ENCODE peak calls at places on chromosomes 1 and 21, in four cellular contexts. One of them, this sample, is unnamed.

GRCh38 chr1:52751589-52752306 is 25.5 kb downstream of the ZYG11B start:
- DNase-seq in AG09309: no peak
- DNase-seq in heart right ventricle: no peak
- DNase-seq in astrocyte of the spinal cord: peak
- DNase-seq in this sample: no peak

GRCh38 chr1:234532511-234532922 is 53.5 kb upstream of the TARBP1 start:
- DNase-seq in AG09309: no peak
- DNase-seq in heart right ventricle: no peak
- DNase-seq in astrocyte of the spinal cord: no peak
- DNase-seq in this sample: no peak

GRCh38 chr1:58934711-58935110 is 150.9 kb upstream of the JUN start:
- DNase-seq in AG09309: no peak
- DNase-seq in heart right ventricle: no peak
- DNase-seq in astrocyte of the spinal cord: peak
- DNase-seq in this sample: no peak

GRCh38 chr1:234125283-234125682 is 220.8 kb downstream of the SLC35F3 start:
- DNase-seq in AG09309: no peak
- DNase-seq in heart right ventricle: no peak
- DNase-seq in astrocyte of the spinal cord: peak
- DNase-seq in this sample: no peak

GRCh38 chr1:53639996-53640695 is 98.8 kb downstream of the GLIS1 start:
- DNase-seq in AG09309: no peak
- DNase-seq in heart right ventricle: no peak
- DNase-seq in astrocyte of the spinal cord: no peak
- DNase-seq in this sample: no peak

GRCh38 chr1:81023187-81023724 is 777.5 kb upstream of the ADGRL2 start:
- DNase-seq in AG09309: no peak
- DNase-seq in heart right ventricle: no peak
- DNase-seq in astrocyte of the spinal cord: no peak
- DNase-seq in this sample: no peak

GRCh38 chr1:109373051-109373593 is 24.6 kb downstream of the SORT1 start:
- DNase-seq in AG09309: no peak
- DNase-seq in heart right ventricle: no peak
- DNase-seq in astrocyte of the spinal cord: no peak
- DNase-seq in this sample: no peak

GRCh38 chr1:62588000-62588399 is 9.3 kb upstream of the ANGPTL3 start:
- DNase-seq in AG09309: no peak
- DNase-seq in heart right ventricle: no peak
- DNase-seq in astrocyte of the spinal cord: peak
- DNase-seq in this sample: no peak

GRCh38 chr1:175072131-175072941 is 4.7 kb downstream of the TNN start:
- DNase-seq in AG09309: peak
- DNase-seq in heart right ventricle: no peak
- DNase-seq in astrocyte of the spinal cord: peak
- DNase-seq in this sample: peak

GRCh38 chr1:241972703-241973375 is 15.3 kb downstream of the BECN2 start:
- DNase-seq in AG09309: no peak
- DNase-seq in heart right ventricle: no peak
- DNase-seq in astrocyte of the spinal cord: peak
- DNase-seq in this sample: peak

DNA sequence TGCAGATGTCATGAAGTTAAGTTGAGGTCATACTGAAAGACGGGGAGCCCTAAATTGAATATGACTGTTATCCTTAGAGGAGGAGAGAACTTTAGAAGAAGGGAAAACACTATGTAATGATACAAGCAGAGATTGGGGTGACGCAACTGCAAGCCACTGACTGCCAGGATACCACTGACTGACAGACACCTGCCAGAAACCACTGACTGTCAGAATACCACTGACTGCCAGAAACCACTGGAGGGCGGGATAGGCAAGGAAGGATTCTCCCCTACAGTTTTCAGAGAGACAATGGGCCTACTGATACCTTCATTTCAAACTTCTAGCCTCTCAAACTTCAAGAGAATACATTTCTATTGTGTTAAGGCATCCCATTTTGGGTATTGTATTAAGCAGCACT is 388.7 kb downstream of the USH2A start:
- DNase-seq in AG09309: no peak
- DNase-seq in heart right ventricle: no peak
- DNase-seq in astrocyte of the spinal cord: no peak
- DNase-seq in this sample: no peak
- TF ChIP-seq CTCF in AG09309: no peak
- TF ChIP-seq CTCF in heart right ventricle: no peak
- TF ChIP-seq CTCF in astrocyte of the spinal cord: no peak
- TF ChIP-seq CTCF in this sample: no peak

GRCh38 chr1:205601209-205601608 is 30.6 kb downstream of the ELK4 start:
- DNase-seq in AG09309: no peak
- DNase-seq in heart right ventricle: no peak
- DNase-seq in astrocyte of the spinal cord: no peak
- DNase-seq in this sample: no peak

GRCh38 chr1:205597691-205598314 is 34.0 kb downstream of the ELK4 start:
- DNase-seq in AG09309: no peak
- DNase-seq in heart right ventricle: peak
- DNase-seq in astrocyte of the spinal cord: no peak
- DNase-seq in this sample: no peak

GRCh38 chr1:205600085-205600484 is 31.7 kb downstream of the ELK4 start:
- DNase-seq in AG09309: no peak
- DNase-seq in heart right ventricle: no peak
- DNase-seq in astrocyte of the spinal cord: peak
- DNase-seq in this sample: no peak

GRCh38 chr1:205599667-205600042 is 32.2 kb downstream of the ELK4 start:
- DNase-seq in AG09309: no peak
- DNase-seq in heart right ventricle: no peak
- DNase-seq in astrocyte of the spinal cord: no peak
- DNase-seq in this sample: no peak

DNA sequence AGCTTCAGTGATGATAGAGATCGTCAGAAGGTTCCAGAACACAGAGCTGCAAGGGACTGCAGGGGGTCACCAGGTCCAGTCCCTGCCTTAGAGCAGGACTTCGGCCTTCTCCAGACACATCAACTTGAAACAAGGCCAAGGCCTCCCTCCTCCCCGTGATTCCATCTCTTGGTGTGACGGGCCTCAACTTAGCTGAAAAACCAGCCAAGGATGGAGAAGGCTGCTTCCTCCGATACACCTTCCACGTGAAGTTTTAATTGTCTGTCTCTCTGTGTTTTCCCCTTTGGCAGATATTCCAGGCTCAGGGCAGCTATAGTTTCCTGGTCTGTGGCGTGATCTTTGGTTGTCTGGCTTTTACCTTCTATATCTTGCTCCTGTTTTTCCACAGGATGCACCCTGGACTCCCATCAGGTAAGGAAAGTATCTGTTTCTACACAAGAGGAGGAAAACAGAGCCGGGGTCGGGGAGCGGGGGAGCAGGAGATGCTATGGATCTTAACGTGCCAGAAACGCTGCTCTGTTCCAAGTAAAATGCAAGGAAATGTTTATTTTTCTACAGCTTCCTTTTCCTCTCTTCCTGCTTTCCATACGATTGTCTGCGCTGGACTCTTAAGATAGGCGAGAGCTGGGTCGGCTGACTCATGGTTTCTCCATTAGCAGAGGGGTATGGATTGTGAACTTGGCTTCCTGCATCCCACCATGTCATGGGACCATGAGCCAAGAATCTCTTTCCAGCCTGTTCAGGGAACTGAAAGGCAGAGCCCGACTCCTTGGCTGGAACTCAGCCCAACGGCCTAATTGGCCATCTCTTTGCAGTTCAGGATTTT is 32.8 kb downstream of the ELK4 start:
- DNase-seq in AG09309: peak
- DNase-seq in heart right ventricle: peak
- DNase-seq in astrocyte of the spinal cord: peak
- DNase-seq in this sample: peak
- H3K4me3 ChIP-seq in AG09309: no peak
- H3K4me3 ChIP-seq in heart right ventricle: no peak
- H3K4me3 ChIP-seq in astrocyte of the spinal cord: no peak
- H3K4me3 ChIP-seq in this sample: no peak

GRCh38 chr1:247147781-247148180 is 24.0 kb downstream of the ZNF124 start:
- DNase-seq in AG09309: no peak
- DNase-seq in heart right ventricle: no peak
- DNase-seq in astrocyte of the spinal cord: no peak
- DNase-seq in this sample: no peak

GRCh38 chr1:247145279-247145678 is 26.5 kb downstream of the ZNF124 start:
- DNase-seq in AG09309: no peak
- DNase-seq in heart right ventricle: no peak
- DNase-seq in astrocyte of the spinal cord: no peak
- DNase-seq in this sample: no peak

DNA sequence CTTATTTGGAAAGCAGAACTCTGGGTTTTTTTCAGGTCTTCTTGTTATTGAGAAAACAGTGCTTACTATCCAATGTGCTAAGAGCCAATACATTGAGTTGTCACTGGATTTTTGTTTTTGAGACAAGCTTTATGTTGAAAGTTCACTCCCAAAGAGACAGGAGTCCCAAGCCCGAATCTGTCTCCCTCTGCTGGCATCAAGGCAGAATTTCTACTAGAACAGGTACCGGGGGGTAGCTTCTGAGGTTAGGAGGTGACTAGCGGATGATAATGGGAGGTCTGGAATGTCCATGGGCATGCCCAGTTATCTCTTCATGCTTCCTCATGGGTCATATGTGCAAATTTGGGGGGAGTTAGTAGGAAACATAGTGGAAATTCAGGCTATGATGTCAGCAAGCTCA is 25.1 kb downstream of the ZNF124 start:
- DNase-seq in AG09309: no peak
- DNase-seq in heart right ventricle: no peak
- DNase-seq in astrocyte of the spinal cord: no peak
- DNase-seq in this sample: no peak
- TF ChIP-seq CTCF in AG09309: no peak
- TF ChIP-seq CTCF in heart right ventricle: no peak
- TF ChIP-seq CTCF in astrocyte of the spinal cord: no peak
- TF ChIP-seq CTCF in this sample: peak

GRCh38 chr1:227901906-227902640 is 45.7 kb downstream of the WNT9A start:
- DNase-seq in AG09309: no peak
- DNase-seq in heart right ventricle: peak
- DNase-seq in astrocyte of the spinal cord: peak
- DNase-seq in this sample: no peak
- H3K4me3 ChIP-seq in AG09309: no peak
- H3K4me3 ChIP-seq in heart right ventricle: no peak
- H3K4me3 ChIP-seq in astrocyte of the spinal cord: no peak
- H3K4me3 ChIP-seq in this sample: no peak

DNA sequence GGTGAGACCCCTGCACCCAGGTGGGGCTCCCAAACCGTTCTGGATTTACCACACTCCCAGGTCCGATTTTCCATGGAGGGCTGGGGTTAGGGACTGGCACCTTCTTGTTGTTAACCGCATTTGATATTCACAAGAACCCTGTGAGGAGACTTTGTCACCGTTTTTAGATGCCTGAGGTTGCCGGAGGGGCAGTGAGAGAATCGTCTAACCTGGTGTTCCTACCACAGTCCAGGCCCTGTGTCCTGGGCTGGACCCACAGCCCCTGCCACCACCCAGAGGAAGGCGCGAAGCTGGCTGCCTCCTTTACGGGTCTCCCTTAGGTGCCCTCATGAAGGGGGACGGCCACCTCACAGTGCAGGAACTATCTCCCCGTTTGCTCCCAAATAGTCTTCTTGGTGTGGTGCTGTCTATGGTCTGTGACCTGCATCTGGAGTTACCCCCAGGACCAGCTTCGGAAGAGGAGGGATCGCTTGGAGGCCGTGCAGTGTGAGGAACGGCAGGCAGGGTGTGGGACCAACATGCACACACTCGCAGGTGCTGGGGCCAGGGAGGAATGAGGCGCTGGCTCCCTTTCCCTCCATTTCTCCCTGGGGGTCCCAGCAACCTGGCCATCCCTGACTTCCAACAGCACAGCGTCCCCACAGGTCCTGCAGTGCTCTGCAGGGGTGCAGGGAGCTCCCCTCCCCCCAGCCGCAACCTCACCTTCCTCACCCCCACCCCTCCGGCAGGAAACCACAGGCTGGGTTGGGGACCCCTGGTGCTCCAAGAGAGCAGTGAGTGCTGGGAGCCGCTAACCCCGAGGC is 7.0 kb downstream of the SIM2 start:
- DNase-seq in AG09309: no peak
- DNase-seq in heart right ventricle: no peak
- DNase-seq in astrocyte of the spinal cord: no peak
- DNase-seq in this sample: no peak
- TF ChIP-seq CTCF in AG09309: peak
- TF ChIP-seq CTCF in heart right ventricle: no peak
- TF ChIP-seq CTCF in astrocyte of the spinal cord: peak
- TF ChIP-seq CTCF in this sample: no peak

GRCh38 chr21:35254752-35255138 is 205.6 kb upstream of the RUNX1 start:
- DNase-seq in AG09309: no peak
- DNase-seq in heart right ventricle: no peak
- DNase-seq in astrocyte of the spinal cord: no peak
- DNase-seq in this sample: no peak

GRCh38 chr21:35256468-35256988 is 207.4 kb upstream of the RUNX1 start:
- DNase-seq in AG09309: peak
- DNase-seq in heart right ventricle: peak
- DNase-seq in astrocyte of the spinal cord: peak
- DNase-seq in this sample: peak

GRCh38 chr21:35258521-35258920 is 209.4 kb upstream of the RUNX1 start:
- DNase-seq in AG09309: no peak
- DNase-seq in heart right ventricle: no peak
- DNase-seq in astrocyte of the spinal cord: no peak
- DNase-seq in this sample: no peak

GRCh38 chr21:35259452-35259851 is 210.3 kb upstream of the RUNX1 start:
- DNase-seq in AG09309: no peak
- DNase-seq in heart right ventricle: no peak
- DNase-seq in astrocyte of the spinal cord: no peak
- DNase-seq in this sample: no peak

DNA sequence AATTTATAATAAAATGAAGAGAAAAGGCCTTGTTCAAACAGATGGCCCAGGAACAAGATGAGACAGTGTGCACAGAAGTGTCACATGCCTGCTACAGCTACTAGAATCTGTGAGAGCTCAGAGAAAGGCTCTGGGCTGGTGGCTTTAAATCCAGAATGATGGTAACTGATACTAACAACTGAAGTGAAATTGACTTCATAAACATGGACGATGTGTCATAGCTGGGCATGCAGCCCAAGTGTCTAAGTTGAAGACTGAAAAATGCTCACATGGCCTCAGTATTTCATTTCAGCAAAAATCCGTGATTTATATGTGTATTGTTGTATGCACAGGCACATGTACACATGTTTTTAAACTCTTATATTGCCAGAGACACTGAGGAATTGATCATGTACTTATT is 208.3 kb upstream of the RUNX1 start:
- DNase-seq in AG09309: peak
- DNase-seq in heart right ventricle: peak
- DNase-seq in astrocyte of the spinal cord: peak
- DNase-seq in this sample: peak
- H3K4me3 ChIP-seq in AG09309: no peak
- H3K4me3 ChIP-seq in heart right ventricle: no peak
- H3K4me3 ChIP-seq in astrocyte of the spinal cord: no peak
- H3K4me3 ChIP-seq in this sample: no peak